ENCODE peak calls at places on chromosomes 1 and 21, in ten cellular contexts. F is osteoblast, U is left lung, X is GM23338, O is endodermal cell, Y is PC-3, R is body of pancreas, G is heart left ventricle, D is HAP-1, P is pancreas. V is an unnamed sample. For H3K4me1, the result is how much of the 10 kb centered on the place peaks cover.

GRCh38 chr1:235929216-235929615 is 62.5 kb upstream of the LYST start:
- DNase-seq in G (no peak), X (no peak), Y (no peak), R (no peak), F (no peak), P (no peak), U (no peak), D (no peak), O (no peak), V (no peak)

GRCh38 chr1:9882296-9882944 is 27.6 kb downstream of the CTNNBIP1 start:
- DNase-seq in U (no peak), D (no peak), X (no peak), R (no peak), G (no peak), F (no peak), Y (no peak), O (no peak), P (no peak), V (no peak)

GRCh38 chr1:63368131-63368530 is 704 bp downstream of the ALG6 start:
- DNase-seq in P (no peak), Y (no peak), O (no peak), D (peak), R (no peak), G (no peak), X (peak), U (no peak), F (peak), V (no peak)

GRCh38 chr1:47563206-47563605 is 125.4 kb downstream of the FOXD2 start:
- DNase-seq in R (no peak), U (no peak), O (no peak), D (no peak), Y (no peak), X (no peak), F (no peak), P (no peak), G (no peak), V (peak)

GRCh38 chr1:147748687-147749350 is 11.6 kb downstream of the GJA5 start:
- DNase-seq in P (no peak), D (no peak), O (no peak), F (no peak), G (peak), U (no peak), X (no peak), Y (peak), R (no peak), V (no peak)

GRCh38 chr1:61368876-61369275 is 286.5 kb downstream of the NFIA start:
- DNase-seq in R (no peak), X (no peak), O (no peak), U (no peak), Y (no peak), P (no peak), F (no peak), D (no peak), G (no peak), V (no peak)

GRCh38 chr1:159653201-159653600 is 61.2 kb downstream of the CRP start:
- DNase-seq in Y (no peak), X (no peak), U (no peak), D (no peak), F (no peak), O (no peak), R (no peak), P (no peak), G (no peak), V (no peak)

GRCh38 chr1:44049839-44050238 is 18.6 kb upstream of the SLC6A9 start:
- DNase-seq in Y (peak), F (peak), U (no peak), R (no peak), P (no peak), X (no peak), D (no peak), O (no peak), G (no peak), V (no peak)

GRCh38 chr1:161235957-161236775 is 1.8 kb downstream of the NR1I3 start:
- DNase-seq in G (no peak), Y (no peak), O (no peak), U (no peak), X (no peak), F (peak), R (no peak), D (no peak), P (no peak), V (no peak)

GRCh38 chr1:95098196-95098595 is 19.0 kb upstream of the TLCD4 start:
- DNase-seq in Y (no peak), D (peak), G (no peak), U (no peak), F (no peak), X (no peak), P (no peak), O (no peak), R (no peak), V (no peak)

GRCh38 chr1:237316352-237316751 is 274.4 kb downstream of the RYR2 start:
- DNase-seq in P (no peak), O (no peak), U (no peak), X (no peak), R (no peak), G (no peak), F (no peak), D (no peak), Y (no peak), V (no peak)

GRCh38 chr1:240739139-240739538 is 127.2 kb upstream of the GREM2 start:
- DNase-seq in O (no peak), P (no peak), X (no peak), U (no peak), Y (peak), F (no peak), R (no peak), G (no peak), D (no peak), V (no peak)

GRCh38 chr1:181607524-181607923 is 124.2 kb downstream of the CACNA1E start:
- DNase-seq in X (no peak), D (no peak), P (no peak), F (no peak), Y (no peak), R (no peak), G (no peak), U (no peak), O (no peak), V (no peak)

GRCh38 chr1:2445162-2445822 is 30.8 kb upstream of the PLCH2 start:
- DNase-seq in Y (no peak), D (no peak), G (no peak), F (no peak), X (no peak), R (no peak), P (no peak), U (no peak), O (no peak), V (no peak)

GRCh38 chr1:187013582-187014200 is 184.9 kb downstream of the PLA2G4A start:
- DNase-seq in O (no peak), U (no peak), G (no peak), D (no peak), X (no peak), Y (no peak), P (no peak), R (no peak), F (no peak), V (no peak)

GRCh38 chr1:179025975-179026812 is 500 bp downstream of the FAM20B start:
- DNase-seq in D (peak), Y (peak), O (peak), R (peak), U (peak), X (peak), P (peak), G (peak), F (peak), V (peak)

GRCh38 chr1:155873860-155874259 is 14.5 kb downstream of the SYT11 start:
- DNase-seq in Y (peak), R (no peak), O (no peak), U (peak), G (no peak), D (no peak), P (no peak), X (no peak), F (no peak), V (no peak)

GRCh38 chr1:66831529-66832239 is 30.6 kb upstream of the INSL5 start:
- DNase-seq in R (no peak), D (no peak), P (no peak), O (no peak), G (no peak), Y (no peak), X (no peak), F (no peak), U (no peak), V (no peak)

GRCh38 chr1:59669752-59670312 is 144.9 kb upstream of the HOOK1 start:
- DNase-seq in F (no peak), O (peak), Y (no peak), D (peak), P (no peak), G (peak), R (peak), X (peak), U (no peak), V (no peak)

GRCh38 chr1:46342084-46342656 is 1.6 kb downstream of the NSUN4 start:
- DNase-seq in P (no peak), U (no peak), O (peak), D (no peak), Y (peak), X (peak), F (no peak), G (no peak), R (no peak), V (no peak)

GRCh38 chr1:110150330-110151174 is at the start of gene SLC6A17:
- DNase-seq in F (peak), Y (no peak), D (no peak), G (no peak), X (peak), R (no peak), P (no peak), O (peak), U (no peak), V (peak)

GRCh38 chr1:95169544-95169943 is 52.4 kb downstream of the TLCD4 start:
- DNase-seq in P (no peak), O (no peak), R (no peak), U (peak), F (no peak), G (no peak), X (no peak), D (no peak), Y (peak), V (no peak)

DNA sequence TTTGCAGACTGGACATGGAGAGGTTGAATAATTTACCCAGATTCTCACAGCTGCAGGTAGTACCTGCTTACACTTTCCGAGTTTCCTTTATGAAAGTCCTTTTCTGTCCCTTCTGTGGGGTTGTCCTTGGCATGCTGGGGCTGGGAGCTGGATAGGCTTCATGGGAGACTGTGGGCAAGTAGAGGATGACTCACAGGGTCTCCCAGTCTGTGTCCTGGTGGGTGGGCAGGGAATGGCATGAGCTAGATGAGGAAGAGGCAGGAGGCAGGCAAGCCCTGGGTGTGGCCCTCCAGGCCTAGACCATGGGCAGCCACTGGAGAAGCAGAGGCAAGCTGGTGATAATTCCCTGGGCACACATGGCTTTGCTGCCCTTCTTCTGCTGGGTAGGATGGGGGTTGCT is 80.6 kb downstream of the NAV1 start:
- DNase-seq in D (no peak), O (no peak), U (no peak), X (no peak), R (no peak), F (no peak), P (no peak), G (no peak), Y (no peak), V (no peak)
- H3K4me1 ChIP-seq in D (under half), O (under half), U (under half), X (under half), R (under half), F (under half), P (under half), G (under half), Y (under half), V (under half)

DNA sequence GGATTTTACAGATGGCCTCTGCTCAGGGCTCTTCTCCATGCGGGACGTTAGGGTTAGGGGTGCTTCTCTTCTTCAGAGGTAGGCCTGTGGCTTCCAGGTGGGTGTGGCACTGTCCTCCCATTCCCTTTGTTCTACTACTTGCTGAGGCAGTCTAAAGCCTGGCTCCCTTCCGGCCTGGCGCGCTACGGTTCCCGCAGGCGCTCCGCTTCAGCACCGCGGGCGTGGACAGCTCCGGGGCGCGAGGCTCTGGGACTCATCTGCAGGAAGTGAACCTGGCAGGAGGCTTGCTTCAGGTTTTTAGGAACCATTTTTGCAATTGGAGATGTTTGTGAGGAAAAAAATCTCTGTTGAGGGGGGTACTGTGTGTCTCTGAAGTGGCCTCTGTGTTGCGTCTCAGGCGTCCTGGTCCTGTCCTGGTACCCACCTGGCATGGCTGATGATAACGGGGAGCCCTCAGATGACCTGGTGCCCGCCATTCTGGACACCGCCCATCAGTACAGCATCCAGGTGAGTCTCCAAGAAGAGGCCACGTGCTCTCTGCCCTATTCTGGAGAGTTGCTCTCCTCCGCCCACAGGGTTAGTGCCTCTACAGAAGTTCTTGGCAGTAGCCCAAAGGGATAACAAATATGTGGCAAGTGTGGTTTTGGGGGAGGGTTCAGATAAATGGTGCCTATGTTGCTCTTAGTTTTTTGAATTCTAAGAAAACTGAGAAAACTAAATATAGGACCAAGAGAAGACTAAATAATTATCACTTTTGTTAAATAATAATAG is 1.9 kb downstream of the MANEAL start:
- DNase-seq in F (peak), Y (no peak), O (peak), R (peak), U (peak), X (peak), G (peak), D (peak), P (peak), V (peak)
- H3K4me3 ChIP-seq in F (no peak), Y (peak), O (no peak), R (no peak), U (peak), X (peak), G (no peak), D (no peak), P (peak), V (peak)

GRCh38 chr1:91744973-91745648 is 140.8 kb downstream of the TGFBR3 start:
- DNase-seq in R (peak), F (no peak), D (no peak), O (no peak), Y (no peak), P (peak), U (no peak), X (no peak), G (peak), V (no peak)

GRCh38 chr1:91745649-91746383 is 140.1 kb downstream of the TGFBR3 start:
- DNase-seq in Y (no peak), U (no peak), O (no peak), D (no peak), G (no peak), F (no peak), X (no peak), P (no peak), R (no peak), V (no peak)

GRCh38 chr1:91741301-91741700 is 144.7 kb downstream of the TGFBR3 start:
- DNase-seq in F (peak), O (no peak), D (no peak), U (no peak), G (no peak), R (no peak), P (no peak), X (no peak), Y (peak), V (no peak)

GRCh38 chr1:91741906-91742305 is 144.0 kb downstream of the TGFBR3 start:
- DNase-seq in R (no peak), P (no peak), G (no peak), Y (no peak), O (no peak), D (no peak), F (no peak), X (no peak), U (no peak), V (no peak)

DNA sequence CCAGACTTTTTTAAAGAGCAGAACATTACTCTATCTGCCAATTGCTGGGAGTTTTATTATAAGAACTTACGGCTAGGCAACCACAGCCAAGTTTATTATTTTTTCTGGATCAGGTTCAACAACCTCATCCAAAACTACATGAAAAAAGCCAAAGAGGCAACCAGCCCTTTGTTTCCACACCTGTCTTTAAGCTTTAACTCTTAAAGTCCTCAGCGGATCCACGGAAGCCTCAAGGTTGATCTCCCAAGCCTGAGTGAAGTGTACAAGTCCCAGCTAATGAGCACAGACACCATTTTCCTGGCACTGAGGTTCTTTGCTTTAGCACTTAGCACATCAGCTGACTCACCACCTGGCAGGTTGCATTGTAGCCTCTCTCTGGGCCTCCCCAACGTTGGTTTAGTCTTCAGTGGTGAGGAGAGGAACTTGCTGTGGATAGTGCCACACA is 143.1 kb downstream of the TGFBR3 start:
- DNase-seq in X (no peak), F (no peak), Y (peak), U (no peak), R (peak), G (peak), P (peak), O (no peak), D (no peak), V (no peak)
- H3K4me1 ChIP-seq in X (under half), F (under half), Y (under half), U (under half), R (under half), G (under half), P (under half), O (under half), D (under half), V (under half)

GRCh38 chr21:26840912-26841311 is 4.3 kb downstream of the ADAMTS1 start:
- DNase-seq in G (peak), O (no peak), R (peak), P (peak), D (no peak), U (no peak), Y (peak), F (peak), X (no peak), V (no peak)
- H3K4me3 ChIP-seq in G (peak), O (no peak), R (no peak), P (no peak), D (no peak), U (peak), Y (no peak), F (peak), X (no peak), V (peak)

V was measured in spleen.